ENCODE peak calls at places on chromosomes 1 and 21, in four cellular contexts. T is A549, Q is WTC11, I is sigmoid colon. S is an unnamed sample.

GRCh38 chr1:46174448-46175231 is at the start of gene TSPAN1:
- DNase-seq in T (no peak), Q (no peak), I (peak), S (no peak)

GRCh38 chr1:215599418-215599817 is 32.3 kb downstream of the KCTD3 start:
- DNase-seq in T (no peak), Q (no peak), I (no peak), S (no peak)

GRCh38 chr1:93681549-93682412 is at the start of gene BCAR3:
- DNase-seq in T (peak), Q (peak), I (peak), S (peak)

GRCh38 chr1:171834831-171835230 is 6.5 kb upstream of the DNM3 start:
- DNase-seq in T (no peak), Q (no peak), I (no peak), S (no peak)

GRCh38 chr1:235739124-235739523 is 89.5 kb upstream of the GNG4 start:
- DNase-seq in T (peak), Q (no peak), I (no peak), S (no peak)

GRCh38 chr1:36497207-36497606 is 14.5 kb upstream of the CSF3R start:
- DNase-seq in T (no peak), Q (no peak), I (no peak), S (no peak)

GRCh38 chr21:15243356-15243755 is 178.6 kb upstream of the NRIP1 start:
- DNase-seq in T (no peak), Q (no peak), I (no peak), S (no peak)

GRCh38 chr1:114310771-114311251 is 157.1 kb upstream of the SYT6 start:
- DNase-seq in T (no peak), Q (no peak), I (no peak), S (no peak)

GRCh38 chr21:35088235-35088865 is 39.2 kb upstream of the RUNX1 start:
- DNase-seq in T (no peak), Q (no peak), I (no peak), S (no peak)

GRCh38 chr1:67708606-67709005 is 23.6 kb downstream of the GADD45A start:
- DNase-seq in T (no peak), Q (no peak), I (no peak), S (no peak)

GRCh38 chr1:28887835-28888682 is 26.3 kb upstream of the EPB41 start:
- DNase-seq in T (no peak), Q (peak), I (peak), S (no peak)

GRCh38 chr1:61162513-61163274 is 80.3 kb downstream of the NFIA start:
- DNase-seq in T (no peak), Q (no peak), I (no peak), S (no peak)

GRCh38 chr1:214864896-214865688 is 217.4 kb upstream of the KCNK2 start:
- DNase-seq in T (peak), Q (no peak), I (no peak), S (no peak)

GRCh38 chr1:160143695-160144094 is 7.7 kb upstream of the ATP1A4 start:
- DNase-seq in T (no peak), Q (no peak), I (no peak), S (no peak)

GRCh38 chr1:8706995-8707396 is 110.4 kb downstream of the RERE start:
- DNase-seq in T (peak), Q (no peak), I (no peak), S (no peak)

GRCh38 chr1:79353224-79353623 is 346.7 kb upstream of the ADGRL4 start:
- DNase-seq in T (peak), Q (no peak), I (no peak), S (no peak)

GRCh38 chr1:12245116-12245515 is 15.3 kb downstream of the VPS13D start:
- DNase-seq in T (no peak), Q (no peak), I (no peak), S (no peak)

GRCh38 chr1:238582816-238583215 is 692.1 kb upstream of the ZP4 start:
- DNase-seq in T (no peak), Q (no peak), I (no peak), S (no peak)
- TF ChIP-seq CTCF in T (no peak), Q (no peak), I (no peak), S (no peak)

GRCh38 chr1:42157667-42158066 is 4.5 kb downstream of the GUCA2B start:
- DNase-seq in T (peak), Q (no peak), I (no peak), S (no peak)
- TF ChIP-seq CTCF in T (no peak), Q (no peak), I (no peak), S (no peak)

DNA sequence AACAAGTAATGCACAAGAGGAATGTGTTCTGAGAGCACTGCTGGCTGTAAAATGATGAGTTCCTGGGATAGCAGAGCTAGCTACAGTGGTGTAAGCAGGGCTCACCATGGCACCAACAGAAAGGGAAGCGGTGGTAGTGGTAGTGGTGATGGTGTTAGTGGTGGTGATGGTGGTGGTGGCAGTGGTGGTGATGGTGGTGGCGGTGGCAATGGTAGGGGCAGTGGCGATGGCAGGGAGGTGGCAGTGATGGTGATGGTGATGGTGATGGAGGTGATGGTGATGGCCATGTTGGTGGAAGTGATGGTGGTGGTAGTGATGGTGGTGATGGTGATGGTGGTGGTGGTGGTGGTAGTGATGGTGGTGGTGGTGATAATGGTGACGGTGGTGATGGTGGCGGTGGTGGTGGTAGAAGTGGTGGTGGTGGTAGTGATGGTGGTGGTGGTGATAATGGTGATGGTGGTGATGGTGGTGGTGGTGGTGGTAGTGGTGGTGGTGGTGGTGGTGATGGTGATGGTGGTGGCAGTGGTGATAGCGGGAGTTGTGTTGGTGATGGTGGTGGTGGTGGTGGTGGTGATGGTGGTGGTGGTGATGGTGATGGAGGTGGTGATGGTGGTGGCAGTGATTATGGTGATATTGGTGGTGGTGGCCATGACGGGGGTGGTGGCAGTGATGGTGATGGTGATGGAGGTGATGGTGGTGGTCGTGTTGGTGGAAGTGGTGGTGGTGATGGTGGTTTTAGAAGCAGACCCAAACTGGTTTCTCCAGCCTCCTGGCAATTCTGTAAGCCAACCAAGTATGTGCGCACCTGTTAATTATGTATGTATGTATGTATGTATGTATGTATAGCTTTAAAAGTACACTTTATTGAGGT is 254.1 kb downstream of the TRABD2B start:
- DNase-seq in T (no peak), Q (no peak), I (no peak), S (no peak)
- TF ChIP-seq CTCF in T (no peak), Q (no peak), I (no peak), S (no peak)

GRCh38 chr1:225860860-225861441 is 21.2 kb downstream of the TMEM63A start:
- DNase-seq in T (no peak), Q (no peak), I (no peak), S (no peak)

GRCh38 chr1:225863167-225863566 is 19.0 kb downstream of the TMEM63A start:
- DNase-seq in T (no peak), Q (no peak), I (peak), S (no peak)

GRCh38 chr1:225860107-225860506 is 22.1 kb downstream of the TMEM63A start:
- DNase-seq in T (no peak), Q (no peak), I (no peak), S (no peak)

GRCh38 chr1:225862581-225862950 is 19.6 kb downstream of the TMEM63A start:
- DNase-seq in T (no peak), Q (no peak), I (no peak), S (no peak)

DNA sequence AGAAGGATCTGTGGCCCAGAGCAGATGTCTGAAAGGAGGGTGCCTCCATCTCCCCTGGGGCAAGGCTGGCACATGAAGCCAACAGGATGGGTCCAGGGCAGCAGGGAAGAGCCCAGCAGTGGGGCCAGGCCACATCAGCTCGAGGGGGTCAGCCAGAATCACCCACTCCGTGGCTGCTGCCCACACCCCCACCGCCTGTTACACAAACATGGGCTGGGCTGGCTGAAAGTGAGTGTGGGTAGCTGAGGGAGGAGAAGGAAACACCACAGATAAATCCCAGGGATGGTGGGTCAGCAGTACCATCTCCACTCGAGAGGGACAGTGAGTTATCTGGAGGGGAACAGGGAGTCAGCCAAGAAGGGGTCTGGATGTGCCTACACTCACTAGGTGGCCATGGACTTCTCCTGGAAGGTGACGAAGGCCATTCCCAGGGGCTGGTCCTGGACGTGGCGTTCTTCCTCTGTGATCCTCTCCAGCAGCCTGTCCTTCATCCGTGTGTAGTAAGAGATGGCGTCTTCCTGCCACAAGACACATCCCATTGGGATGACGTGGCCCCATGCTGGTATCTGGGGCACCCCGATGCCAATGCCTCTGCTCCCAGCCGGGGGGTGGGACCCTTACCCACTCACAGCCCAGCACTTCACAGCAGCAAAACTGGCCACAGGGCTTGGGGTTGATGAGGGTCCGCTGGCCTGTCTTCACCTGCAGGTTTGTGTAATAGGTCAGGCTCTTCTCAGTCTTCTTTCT is 20.2 kb downstream of the TMEM63A start:
- DNase-seq in T (no peak), Q (no peak), I (no peak), S (no peak)
- TF ChIP-seq CTCF in T (no peak), Q (no peak), I (no peak), S (no peak)

S was measured in mesothelial cell of epicardium.